ENCODE peak calls at places on chromosomes 16 and 17, in seven cellular contexts. B is ovary, E is IMR-90, K is A549, O is H1, X is GM12878, D is esophagus squamous epithelium. G is an unnamed sample.

GRCh38 chr16:73794936-73795335 is 501.7 kb upstream of the PSMD7 start:
- DNase-seq in K (no peak), D (no peak), E (no peak), O (no peak), B (no peak), X (no peak), G (no peak)

GRCh38 chr17:78872486-78872885 is 30.5 kb downstream of the CEP295NL start:
- DNase-seq in X (no peak), O (no peak), B (no peak), D (no peak), E (no peak), K (no peak), G (no peak)

GRCh38 chr17:57406131-57406980 is 150.0 kb downstream of the MSI2 start:
- DNase-seq in E (peak; percentile 44), O (no peak), D (no peak), B (peak; percentile 63), K (no peak), X (no peak), G (peak; percentile 32)

GRCh38 chr16:86625029-86625428 is 46.7 kb downstream of the FOXL1 start:
- DNase-seq in X (no peak), B (no peak), O (no peak), E (no peak), D (no peak), K (no peak), G (no peak)

GRCh38 chr16:85201566-85201965 is 89.3 kb upstream of the CIBAR2 start:
- DNase-seq in O (no peak), E (peak; percentile 46), D (no peak), K (no peak), X (no peak), B (no peak), G (no peak)

GRCh38 chr17:78675836-78676235 is 98.6 kb upstream of the DNAH17 start:
- DNase-seq in K (no peak), O (no peak), D (no peak), B (no peak), E (no peak), X (no peak), G (no peak)

GRCh38 chr16:11097094-11097781 is 152.9 kb downstream of the CLEC16A start:
- DNase-seq in K (no peak), O (no peak), D (no peak), E (no peak), X (no peak), B (no peak), G (no peak)

GRCh38 chr16:13439766-13440165 is 480.2 kb upstream of the ERCC4 start:
- DNase-seq in B (no peak), D (no peak), O (no peak), X (no peak), K (no peak), E (no peak), G (no peak)

GRCh38 chr16:9268446-9268845 is 177.0 kb downstream of the HAPSTR1 start:
- DNase-seq in E (no peak), D (no peak), B (no peak), O (no peak), K (no peak), X (no peak), G (no peak)

GRCh38 chr16:86761117-86761971 is 183.0 kb downstream of the FOXL1 start:
- DNase-seq in E (peak; percentile 68), O (peak; percentile 92), D (no peak), B (no peak), X (no peak), K (peak; percentile 62), G (peak; percentile 58)

GRCh38 chr17:41529491-41529915 is 1.4 kb upstream of the KRT19 start:
- DNase-seq in X (no peak), E (no peak), O (no peak), D (no peak), K (no peak), B (no peak), G (no peak)

GRCh38 chr16:87321336-87322107 is 4.3 kb upstream of the C16orf95 start:
- DNase-seq in D (no peak), X (no peak), O (no peak), E (no peak), K (no peak), B (peak; percentile 24), G (no peak)

GRCh38 chr16:1772362-1772907 is at the start of gene EME2:
- DNase-seq in O (no peak), B (no peak), K (no peak), X (no peak), D (no peak), E (peak; percentile 33), G (no peak)

GRCh38 chr17:45284176-45285140 is 22.6 kb upstream of the SPATA32 start:
- DNase-seq in X (no peak), E (no peak), B (no peak), O (peak; percentile 67), K (no peak), D (no peak), G (no peak)
- TF ChIP-seq CTCF in X (peak; percentile 45), E (peak; percentile 15), B (no peak), O (peak; percentile 81), K (peak; percentile 44), D (no peak), G (no peak)

DNA sequence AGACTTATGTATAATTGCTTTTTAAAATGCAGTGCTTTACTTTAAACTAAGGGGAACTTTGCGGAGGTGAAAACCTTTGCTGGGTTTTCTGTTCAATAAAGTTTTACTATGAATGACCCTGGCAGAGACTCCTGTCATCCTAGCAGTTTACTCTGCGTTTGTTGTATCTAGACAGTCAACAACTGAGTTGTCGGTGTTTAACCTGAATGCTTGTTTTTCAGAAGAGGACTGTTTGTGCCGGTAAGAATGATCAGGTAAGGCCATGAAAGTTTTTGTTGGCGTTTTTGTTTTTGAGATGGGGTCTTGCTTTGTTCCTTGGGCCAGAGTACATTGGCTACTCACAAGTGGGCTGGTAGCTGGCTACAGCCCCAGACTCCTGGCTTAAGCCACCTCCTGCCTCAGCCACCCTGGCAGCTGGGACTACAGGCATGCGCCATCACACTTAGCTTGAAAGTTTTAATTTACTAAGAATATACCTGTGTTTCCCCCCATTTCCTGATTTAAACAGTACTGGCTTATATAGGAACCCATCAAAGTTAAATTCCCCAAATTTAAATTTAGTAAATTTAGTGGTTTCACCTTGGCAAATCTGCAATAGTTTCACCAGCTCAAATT is 11.9 kb downstream of the HERPUD1 start:
- DNase-seq in B (peak; percentile 28), E (no peak), O (no peak), X (no peak), D (no peak), K (no peak), G (no peak)
- TF ChIP-seq POLR2A in B (no peak), E (no peak), O (no peak), X (peak; percentile 44), D (no peak), K (no peak), G (no peak)

GRCh38 chr17:4997302-4998026 is at the start of the genes INCA1 and KIF1C:
- DNase-seq in O (peak; percentile 95), X (peak; percentile 42), B (peak; percentile 96), K (peak; percentile 98), D (peak; percentile 29), E (peak; percentile 82), G (peak; percentile 94)
- TF ChIP-seq CTCF in O (no peak), X (no peak), B (no peak), K (no peak), D (peak; percentile 22), E (no peak), G (no peak)

DNA sequence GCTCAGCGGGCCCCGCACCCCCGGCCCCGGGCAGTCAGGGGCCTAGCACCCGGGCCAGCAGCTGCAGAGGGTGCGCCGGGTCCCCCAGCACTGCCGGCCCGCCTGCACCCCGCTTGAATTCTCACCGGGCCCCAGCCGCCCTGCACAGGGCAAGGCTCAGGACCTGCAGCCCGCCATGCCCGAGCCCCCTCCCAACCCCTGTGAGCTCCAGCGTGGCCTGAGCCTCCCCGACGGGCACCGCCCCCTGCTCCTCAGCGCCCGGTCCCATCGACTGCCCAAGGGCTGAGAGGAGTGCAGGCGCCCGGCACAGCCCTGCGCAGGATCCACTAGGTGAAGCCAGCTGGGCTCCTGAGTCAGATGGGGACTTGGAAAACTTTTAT is 1.7 kb upstream of the BRCA1 start:
- DNase-seq in O (no peak), K (no peak), D (no peak), E (no peak), B (no peak), X (no peak), G (no peak)
- TF ChIP-seq POLR2A in O (no peak), K (no peak), D (no peak), E (no peak), B (no peak), X (no peak), G (no peak)

DNA sequence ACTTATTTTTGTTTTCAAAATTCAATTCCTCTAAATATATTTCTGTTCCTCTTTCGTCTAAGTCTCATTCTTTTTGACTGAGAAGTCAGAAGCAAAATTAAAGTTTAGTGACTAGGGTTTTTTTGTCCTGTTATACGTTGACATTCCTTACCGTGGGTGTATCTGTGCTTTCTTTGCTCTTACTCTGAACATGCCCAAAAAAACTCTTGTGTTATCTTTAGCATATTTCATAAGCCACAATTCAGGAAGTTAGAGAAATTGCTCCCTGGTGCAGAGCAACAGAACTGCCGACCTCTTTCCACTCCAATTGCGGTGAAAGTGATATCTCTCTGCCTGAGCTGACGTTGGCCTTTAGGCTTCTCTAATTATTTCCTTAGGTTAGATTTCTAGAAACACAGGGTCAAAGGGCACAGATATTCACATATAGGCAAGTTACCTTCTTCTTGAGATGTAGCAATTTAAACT is 65.7 kb downstream of the CENPV start:
- DNase-seq in X (peak; percentile 80), E (peak; percentile 87), K (no peak), B (no peak), O (no peak), D (no peak), G (no peak)
- TF ChIP-seq CTCF in X (no peak), E (no peak), K (no peak), B (no peak), O (no peak), D (no peak), G (no peak)

DNA sequence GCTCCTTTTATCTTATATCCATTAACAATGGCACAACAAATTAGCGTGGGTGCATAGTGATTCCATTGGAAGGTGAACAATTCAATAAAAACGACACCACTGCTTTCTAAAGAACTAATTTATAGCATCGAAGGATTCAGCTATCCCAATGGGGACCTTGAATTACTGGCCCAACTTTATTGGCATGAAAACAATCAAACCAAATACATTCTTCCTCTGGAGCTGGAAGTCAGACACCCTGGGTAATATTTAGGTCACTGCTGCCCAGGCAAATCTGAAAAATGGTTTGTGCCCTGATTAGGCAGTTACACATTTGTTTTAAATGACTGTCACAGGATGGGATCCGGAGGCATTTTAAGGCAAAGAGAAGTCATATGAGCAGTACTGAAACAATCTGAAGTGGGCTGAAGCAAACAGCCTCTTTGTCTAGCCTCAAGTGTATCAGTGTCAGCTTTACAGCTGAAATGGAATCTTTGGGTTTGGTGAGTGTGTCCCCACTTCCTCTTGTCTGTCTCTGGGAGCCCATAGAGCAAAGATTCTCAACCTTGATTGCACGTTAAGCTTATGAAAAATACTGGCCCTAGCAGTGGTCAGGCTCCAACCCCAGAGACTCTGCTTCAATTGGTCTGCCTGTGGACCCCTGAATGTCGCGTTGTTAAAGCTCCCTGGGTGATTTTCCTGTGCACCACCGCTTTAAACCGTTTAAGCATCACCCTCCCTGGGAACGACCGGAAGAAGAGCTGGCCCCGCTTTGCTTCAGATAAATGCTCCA is 30.3 kb downstream of the CDK5R1 start:
- DNase-seq in K (no peak), B (no peak), O (no peak), E (no peak), D (no peak), X (no peak), G (no peak)
- TF ChIP-seq POLR2A in K (no peak), B (no peak), O (no peak), E (no peak), D (no peak), X (no peak), G (no peak)

G was measured in testis.